ENCODE peak calls at places on chromosomes 11 and 22, in ten cellular contexts. H, E, N, T, I, F, L, J, P and S are unnamed samples.
A peak's percentile ranks its signal among the peaks of the same experiment; 100 is the strongest.

GRCh38 chr22:19105867-19106802 is 16.1 kb downstream of the DGCR2 start:
- DNase-seq in T (peak; percentile 34), F (peak; percentile 45), L (no peak), N (no peak), I (no peak), E (no peak), H (no peak), P (no peak), J (no peak), S (no peak)

GRCh38 chr11:10633261-10633660 is 60.3 kb downstream of the IRAG1 start:
- DNase-seq in H (no peak), I (no peak), N (no peak), P (no peak), L (no peak), T (no peak), F (no peak), J (no peak), E (no peak), S (no peak)

GRCh38 chr22:18970180-18970947 is 34.3 kb upstream of the PRODH start:
- DNase-seq in H (no peak), P (no peak), N (no peak), T (peak; percentile 74), I (no peak), F (peak; percentile 26), E (peak; percentile 53), L (no peak), J (peak; percentile 30), S (no peak)

GRCh38 chr11:62545437-62546243 is 966 bp downstream of the AHNAK start:
- DNase-seq in I (peak; percentile 74), H (peak; percentile 93), E (peak; percentile 94), J (peak; percentile 94), L (peak; percentile 96), P (peak; percentile 93), N (peak; percentile 93), F (peak; percentile 99), T (peak; percentile 70), S (peak; percentile 90)

GRCh38 chr11:13647391-13647790 is 21.1 kb upstream of the FAR1 start:
- DNase-seq in F (no peak), L (no peak), E (no peak), J (no peak), I (no peak), P (no peak), T (no peak), N (no peak), H (no peak), S (no peak)

GRCh38 chr22:44394246-44395115 is 81.7 kb upstream of the SHISAL1 start:
- DNase-seq in P (peak; percentile 17), L (peak; percentile 4), I (no peak), J (no peak), N (no peak), E (no peak), H (no peak), F (no peak), T (peak; percentile 1), S (no peak)

GRCh38 chr11:62024975-62025374 is 57.5 kb upstream of the FTH1 start:
- DNase-seq in L (no peak), H (no peak), J (no peak), T (no peak), I (no peak), F (peak; percentile 69), E (no peak), P (no peak), N (no peak), S (no peak)

GRCh38 chr11:44950036-44950624 is 553 bp downstream of the TP53I11 start:
- DNase-seq in T (peak; percentile 28), L (peak; percentile 59), E (peak; percentile 60), N (no peak), I (no peak), J (no peak), H (no peak), F (peak; percentile 58), P (peak; percentile 55), S (no peak)

GRCh38 chr22:49238181-49239141 is 589.2 kb downstream of the BRD1 start:
- DNase-seq in T (no peak), J (no peak), H (no peak), F (no peak), N (no peak), I (no peak), P (no peak), E (no peak), L (no peak), S (no peak)

GRCh38 chr11:58060939-58061672 is 30.4 kb downstream of the OR6Q1 start:
- DNase-seq in P (no peak), N (peak; percentile 50), I (peak; percentile 32), F (no peak), H (no peak), T (no peak), E (peak; percentile 38), L (no peak), J (peak; percentile 34), S (no peak)

GRCh38 chr11:60307507-60308195 is 19.4 kb upstream of the MS4A6E start:
- DNase-seq in L (no peak), T (no peak), F (no peak), E (no peak), H (no peak), I (peak; percentile 55), N (no peak), P (no peak), J (no peak), S (no peak)

GRCh38 chr22:37559521-37559900 is 769 bp upstream of the CDC42EP1 start:
- DNase-seq in N (no peak), J (no peak), E (no peak), I (no peak), H (no peak), T (no peak), F (no peak), P (no peak), L (no peak), S (no peak)

DNA sequence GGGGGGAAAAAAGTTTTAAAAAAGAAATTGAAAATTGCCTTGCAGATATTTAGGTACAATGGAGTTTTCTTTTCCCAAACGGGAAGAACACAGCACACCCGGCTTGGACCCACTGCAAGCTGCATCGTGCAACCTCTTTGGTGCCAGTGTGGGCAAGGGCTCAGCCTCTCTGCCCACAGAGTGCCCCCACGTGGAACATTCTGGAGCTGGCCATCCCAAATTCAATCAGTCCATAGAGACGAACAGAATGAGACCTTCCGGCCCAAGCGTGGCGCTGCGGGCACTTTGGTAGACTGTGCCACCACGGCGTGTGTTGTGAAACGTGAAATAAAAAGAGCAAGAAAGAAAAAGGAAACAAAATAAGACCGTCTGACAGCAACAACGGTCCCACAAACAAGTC is 964.9 kb downstream of the NTM start:
- DNase-seq in N (no peak), F (no peak), L (no peak), E (no peak), I (no peak), H (no peak), T (no peak), J (no peak), P (no peak), S (no peak)
- TF ChIP-seq CTCF in N (no peak), F (no peak), L (no peak), E (no peak), I (no peak), H (no peak), T (no peak), J (no peak), P (no peak), S (no peak)

GRCh38 chr22:35981900-35982299 is 46.7 kb downstream of the RBFOX2 start:
- DNase-seq in N (no peak), L (no peak), F (no peak), P (no peak), H (no peak), T (no peak), I (no peak), E (no peak), J (no peak), S (no peak)
- H3K4me3 ChIP-seq in N (no peak overlapping the region), L (no peak overlapping the region), F (no peak overlapping the region), P (no peak overlapping the region), H (no peak overlapping the region), T (no peak overlapping the region), I (no peak overlapping the region), E (no peak overlapping the region), J (no peak overlapping the region), S (no peak overlapping the region)

DNA sequence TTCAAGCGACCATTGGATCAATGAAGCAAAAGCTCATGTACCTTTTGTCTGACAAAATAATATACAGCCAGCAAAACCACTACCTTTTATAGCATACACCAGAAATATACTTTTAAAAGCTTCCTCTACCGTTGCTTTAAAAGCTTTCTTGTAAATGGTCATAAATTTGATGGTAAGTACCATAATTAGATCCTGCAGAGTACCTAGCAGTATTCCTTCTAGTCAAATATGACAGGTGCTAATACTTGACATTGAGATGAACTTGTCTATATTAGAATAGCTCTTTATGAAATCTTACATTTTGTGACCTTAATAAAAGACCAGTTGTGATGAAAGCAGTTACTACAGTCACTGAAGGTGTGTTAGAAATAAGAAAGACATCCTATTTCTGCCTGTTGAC is 340.5 kb upstream of the ANO3 start:
- DNase-seq in E (no peak), I (no peak), P (no peak), F (no peak), L (no peak), H (no peak), T (no peak), J (no peak), N (no peak), S (no peak)
- TF ChIP-seq CTCF in E (no peak), I (no peak), P (no peak), F (no peak), L (no peak), H (no peak), T (no peak), J (no peak), N (no peak), S (no peak)

DNA sequence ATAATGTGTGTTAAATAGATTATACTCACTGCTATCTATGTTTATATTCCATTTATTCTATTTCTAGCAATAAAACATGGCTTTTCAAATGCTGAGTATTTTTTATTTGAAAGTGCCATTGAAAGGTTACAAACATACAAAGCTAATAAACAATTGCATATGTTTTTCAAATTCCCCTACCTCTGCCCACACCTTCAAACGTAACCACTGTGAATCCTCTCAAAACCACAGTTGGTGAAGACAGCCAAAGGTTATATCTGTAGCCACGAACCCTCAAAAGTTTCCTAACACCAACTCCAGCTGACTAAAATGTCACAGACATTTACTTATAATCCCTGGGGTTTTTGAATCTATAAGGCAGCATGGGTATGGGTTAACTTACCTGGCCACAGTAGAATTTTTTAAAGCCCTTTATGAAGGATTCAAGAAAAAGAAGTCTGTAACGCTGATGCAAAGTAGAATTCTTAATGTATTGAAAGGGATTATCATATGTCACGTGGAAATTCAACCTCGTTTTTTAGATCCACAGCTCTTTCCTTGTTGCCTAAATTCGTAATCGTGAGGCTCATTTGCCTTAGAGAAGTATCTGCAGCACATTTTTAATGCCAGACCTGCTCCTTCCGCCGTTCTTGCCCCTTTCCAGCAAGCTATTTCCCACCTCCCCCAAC is 122.5 kb upstream of the ZC3H12C start:
- DNase-seq in P (no peak), E (no peak), J (no peak), I (no peak), L (no peak), F (no peak), T (no peak), H (no peak), N (no peak), S (no peak)
- H3K4me3 ChIP-seq in P (no peak overlapping the region), E (no peak overlapping the region), J (no peak overlapping the region), I (no peak overlapping the region), L (no peak overlapping the region), F (no peak overlapping the region), T (no peak overlapping the region), H (no peak overlapping the region), N (no peak overlapping the region), S (no peak overlapping the region)

GRCh38 chr22:42584364-42584940 is 30.2 kb downstream of the POLDIP3 start:
- DNase-seq in L (no peak), J (no peak), H (no peak), T (no peak), N (no peak), F (no peak), E (no peak), P (no peak), I (no peak), S (no peak)
- TF ChIP-seq CTCF in L (no peak), J (no peak), H (no peak), T (no peak), N (no peak), F (no peak), E (no peak), P (no peak), I (no peak), S (no peak)